ENCODE peak calls at places on chromosome 20, in six cellular contexts. One of them, this sample, is unnamed.

GRCh38 chr20:22302039-22302438 is 282.3 kb downstream of the FOXA2 start:
- DNase-seq in neuronal stem cell: no peak
- DNase-seq in bronchial epithelial cell: no peak
- DNase-seq in CD8-positive, alpha-beta T cell: no peak
- DNase-seq in CD4-positive, CD25-positive, alpha-beta regulatory T cell: no peak
- DNase-seq in lung: no peak
- DNase-seq in this sample: no peak

GRCh38 chr20:59576216-59576953 is 28.0 kb upstream of the PHACTR3 start:
- DNase-seq in bronchial epithelial cell: no peak
- DNase-seq in lung: no peak
- DNase-seq in CD8-positive, alpha-beta T cell: no peak
- DNase-seq in CD4-positive, CD25-positive, alpha-beta regulatory T cell: no peak
- DNase-seq in neuronal stem cell: no peak
- DNase-seq in this sample: no peak

GRCh38 chr20:20450461-20451027 is 82.6 kb downstream of the INSM1 start:
- DNase-seq in neuronal stem cell: no peak
- DNase-seq in CD4-positive, CD25-positive, alpha-beta regulatory T cell: no peak
- DNase-seq in lung: no peak
- DNase-seq in bronchial epithelial cell: no peak
- DNase-seq in CD8-positive, alpha-beta T cell: no peak
- DNase-seq in this sample: no peak

GRCh38 chr20:33584976-33585375 is 77.2 kb upstream of the C20orf144 start:
- DNase-seq in CD4-positive, CD25-positive, alpha-beta regulatory T cell: no peak
- DNase-seq in lung: no peak
- DNase-seq in neuronal stem cell: no peak
- DNase-seq in CD8-positive, alpha-beta T cell: no peak
- DNase-seq in bronchial epithelial cell: no peak
- DNase-seq in this sample: no peak

GRCh38 chr20:37438464-37439222 is 82.4 kb upstream of the NNAT start:
- DNase-seq in CD8-positive, alpha-beta T cell: no peak
- DNase-seq in lung: no peak
- DNase-seq in CD4-positive, CD25-positive, alpha-beta regulatory T cell: no peak
- DNase-seq in bronchial epithelial cell: no peak
- DNase-seq in neuronal stem cell: no peak
- DNase-seq in this sample: no peak

GRCh38 chr20:22601361-22602141 is 17.2 kb upstream of the FOXA2 start:
- DNase-seq in lung: no peak
- DNase-seq in CD8-positive, alpha-beta T cell: no peak
- DNase-seq in neuronal stem cell: no peak
- DNase-seq in CD4-positive, CD25-positive, alpha-beta regulatory T cell: no peak
- DNase-seq in bronchial epithelial cell: peak; percentile 86
- DNase-seq in this sample: no peak

GRCh38 chr20:62120990-62121775 is 1.1 kb upstream of the LSM14B start:
- DNase-seq in neuronal stem cell: no peak
- DNase-seq in CD4-positive, CD25-positive, alpha-beta regulatory T cell: no peak
- DNase-seq in lung: no peak
- DNase-seq in CD8-positive, alpha-beta T cell: no peak
- DNase-seq in bronchial epithelial cell: peak; percentile 42
- DNase-seq in this sample: peak; percentile 21

GRCh38 chr20:41006126-41006935 is 22.3 kb upstream of the TOP1 start:
- DNase-seq in lung: no peak
- DNase-seq in neuronal stem cell: no peak
- DNase-seq in bronchial epithelial cell: no peak
- DNase-seq in CD8-positive, alpha-beta T cell: no peak
- DNase-seq in CD4-positive, CD25-positive, alpha-beta regulatory T cell: no peak
- DNase-seq in this sample: no peak

GRCh38 chr20:24522452-24523330 is 53.3 kb downstream of the SYNDIG1 start:
- DNase-seq in CD4-positive, CD25-positive, alpha-beta regulatory T cell: no peak
- DNase-seq in neuronal stem cell: no peak
- DNase-seq in bronchial epithelial cell: peak; percentile 26
- DNase-seq in lung: no peak
- DNase-seq in CD8-positive, alpha-beta T cell: no peak
- DNase-seq in this sample: no peak

GRCh38 chr20:58310291-58310782 is 822 bp downstream of the RAB22A start:
- DNase-seq in CD8-positive, alpha-beta T cell: no peak
- DNase-seq in bronchial epithelial cell: peak; percentile 83
- DNase-seq in lung: no peak
- DNase-seq in neuronal stem cell: no peak
- DNase-seq in CD4-positive, CD25-positive, alpha-beta regulatory T cell: no peak
- DNase-seq in this sample: peak; percentile 6

This sample was measured in naive B cell.